ENCODE peak calls at places on chromosomes 12 and 14, in ten cellular contexts. One of them, this sample, is unnamed.

GRCh38 chr12:108337235-108338223 is 1.6 kb downstream of the CMKLR1 start:
- DNase-seq in stomach: no peak
- DNase-seq in uterus: no peak
- DNase-seq in prostate gland: no peak
- DNase-seq in thoracic aorta: no peak
- DNase-seq in tibial artery: peak
- DNase-seq in heart right ventricle: no peak
- DNase-seq in pancreas: no peak
- DNase-seq in heart left ventricle: no peak
- DNase-seq in AG04450: no peak
- DNase-seq in this sample: no peak

GRCh38 chr14:35944847-35945246 is 118.7 kb downstream of the BRMS1L start:
- DNase-seq in heart right ventricle: no peak
- DNase-seq in prostate gland: no peak
- DNase-seq in thoracic aorta: no peak
- DNase-seq in uterus: no peak
- DNase-seq in tibial artery: no peak
- DNase-seq in pancreas: no peak
- DNase-seq in AG04450: no peak
- DNase-seq in heart left ventricle: no peak
- DNase-seq in stomach: no peak
- DNase-seq in this sample: no peak

GRCh38 chr12:110245278-110245868 is 35.7 kb upstream of the ATP2A2 start:
- DNase-seq in heart left ventricle: peak
- DNase-seq in thoracic aorta: no peak
- DNase-seq in uterus: no peak
- DNase-seq in stomach: peak
- DNase-seq in tibial artery: no peak
- DNase-seq in heart right ventricle: no peak
- DNase-seq in AG04450: no peak
- DNase-seq in pancreas: no peak
- DNase-seq in prostate gland: no peak
- DNase-seq in this sample: no peak

GRCh38 chr14:61280092-61280525 is 1.0 kb downstream of the TMEM30B start:
- DNase-seq in tibial artery: no peak
- DNase-seq in pancreas: peak
- DNase-seq in heart right ventricle: no peak
- DNase-seq in stomach: peak
- DNase-seq in uterus: no peak
- DNase-seq in heart left ventricle: peak
- DNase-seq in thoracic aorta: no peak
- DNase-seq in AG04450: no peak
- DNase-seq in prostate gland: peak
- DNase-seq in this sample: no peak

GRCh38 chr12:111368291-111368683 is 608 bp downstream of the PHETA1 start:
- DNase-seq in prostate gland: no peak
- DNase-seq in heart right ventricle: peak
- DNase-seq in heart left ventricle: peak
- DNase-seq in uterus: no peak
- DNase-seq in AG04450: no peak
- DNase-seq in tibial artery: peak
- DNase-seq in stomach: peak
- DNase-seq in thoracic aorta: no peak
- DNase-seq in pancreas: no peak
- DNase-seq in this sample: peak

GRCh38 chr14:93056840-93057585 is 58.7 kb downstream of the ITPK1 start:
- DNase-seq in prostate gland: no peak
- DNase-seq in stomach: no peak
- DNase-seq in tibial artery: peak
- DNase-seq in heart left ventricle: no peak
- DNase-seq in thoracic aorta: no peak
- DNase-seq in uterus: no peak
- DNase-seq in AG04450: no peak
- DNase-seq in pancreas: no peak
- DNase-seq in heart right ventricle: no peak
- DNase-seq in this sample: no peak

GRCh38 chr12:124445121-124445718 is 122.2 kb downstream of the NCOR2 start:
- DNase-seq in uterus: no peak
- DNase-seq in heart left ventricle: peak
- DNase-seq in tibial artery: no peak
- DNase-seq in thoracic aorta: no peak
- DNase-seq in prostate gland: no peak
- DNase-seq in AG04450: no peak
- DNase-seq in heart right ventricle: no peak
- DNase-seq in stomach: no peak
- DNase-seq in pancreas: no peak
- DNase-seq in this sample: no peak

GRCh38 chr12:54935235-54935951 is 49.2 kb downstream of the TESPA1 start:
- DNase-seq in stomach: no peak
- DNase-seq in prostate gland: peak
- DNase-seq in heart right ventricle: no peak
- DNase-seq in AG04450: peak
- DNase-seq in heart left ventricle: no peak
- DNase-seq in pancreas: no peak
- DNase-seq in tibial artery: no peak
- DNase-seq in uterus: no peak
- DNase-seq in thoracic aorta: no peak
- DNase-seq in this sample: no peak

GRCh38 chr14:100424504-100425453 is 101.6 kb downstream of the SLC25A47 start:
- DNase-seq in thoracic aorta: no peak
- DNase-seq in pancreas: no peak
- DNase-seq in stomach: no peak
- DNase-seq in AG04450: no peak
- DNase-seq in prostate gland: no peak
- DNase-seq in heart left ventricle: no peak
- DNase-seq in heart right ventricle: no peak
- DNase-seq in uterus: no peak
- DNase-seq in tibial artery: no peak
- DNase-seq in this sample: no peak

GRCh38 chr14:81170829-81171195 is 49.9 kb downstream of the GTF2A1 start:
- DNase-seq in prostate gland: no peak
- DNase-seq in stomach: no peak
- DNase-seq in uterus: no peak
- DNase-seq in heart left ventricle: no peak
- DNase-seq in thoracic aorta: no peak
- DNase-seq in AG04450: no peak
- DNase-seq in tibial artery: no peak
- DNase-seq in pancreas: no peak
- DNase-seq in heart right ventricle: no peak
- DNase-seq in this sample: no peak
- TF ChIP-seq CTCF in prostate gland: no peak
- TF ChIP-seq CTCF in stomach: no peak
- TF ChIP-seq CTCF in uterus: no peak
- TF ChIP-seq CTCF in heart left ventricle: no peak
- TF ChIP-seq CTCF in thoracic aorta: no peak
- TF ChIP-seq CTCF in AG04450: no peak
- TF ChIP-seq CTCF in tibial artery: no peak
- TF ChIP-seq CTCF in pancreas: no peak
- TF ChIP-seq CTCF in heart right ventricle: no peak
- TF ChIP-seq CTCF in this sample: no peak

GRCh38 chr14:53109688-53110041 is 43.5 kb downstream of the DDHD1 start:
- DNase-seq in pancreas: no peak
- DNase-seq in prostate gland: no peak
- DNase-seq in uterus: no peak
- DNase-seq in AG04450: no peak
- DNase-seq in heart right ventricle: no peak
- DNase-seq in tibial artery: no peak
- DNase-seq in heart left ventricle: no peak
- DNase-seq in stomach: no peak
- DNase-seq in thoracic aorta: no peak
- DNase-seq in this sample: no peak

GRCh38 chr14:53110103-53110502 is 43.0 kb downstream of the DDHD1 start:
- DNase-seq in pancreas: no peak
- DNase-seq in heart left ventricle: no peak
- DNase-seq in AG04450: no peak
- DNase-seq in uterus: no peak
- DNase-seq in heart right ventricle: no peak
- DNase-seq in stomach: no peak
- DNase-seq in tibial artery: no peak
- DNase-seq in prostate gland: no peak
- DNase-seq in thoracic aorta: no peak
- DNase-seq in this sample: no peak

GRCh38 chr14:53106768-53107167 is 46.4 kb downstream of the DDHD1 start:
- DNase-seq in thoracic aorta: no peak
- DNase-seq in heart left ventricle: no peak
- DNase-seq in tibial artery: no peak
- DNase-seq in pancreas: no peak
- DNase-seq in prostate gland: no peak
- DNase-seq in AG04450: no peak
- DNase-seq in heart right ventricle: no peak
- DNase-seq in uterus: no peak
- DNase-seq in stomach: no peak
- DNase-seq in this sample: no peak

GRCh38 chr14:53109028-53109687 is 44.0 kb downstream of the DDHD1 start:
- DNase-seq in pancreas: no peak
- DNase-seq in prostate gland: no peak
- DNase-seq in thoracic aorta: no peak
- DNase-seq in heart left ventricle: no peak
- DNase-seq in AG04450: no peak
- DNase-seq in uterus: no peak
- DNase-seq in tibial artery: no peak
- DNase-seq in stomach: no peak
- DNase-seq in heart right ventricle: no peak
- DNase-seq in this sample: no peak

GRCh38 chr14:53108292-53108937 is 44.7 kb downstream of the DDHD1 start:
- DNase-seq in tibial artery: no peak
- DNase-seq in prostate gland: no peak
- DNase-seq in uterus: no peak
- DNase-seq in AG04450: no peak
- DNase-seq in heart left ventricle: no peak
- DNase-seq in pancreas: no peak
- DNase-seq in thoracic aorta: no peak
- DNase-seq in heart right ventricle: no peak
- DNase-seq in stomach: no peak
- DNase-seq in this sample: no peak
- H3K4me3 ChIP-seq in tibial artery: peak
- H3K4me3 ChIP-seq in prostate gland: no peak
- H3K4me3 ChIP-seq in uterus: no peak
- H3K4me3 ChIP-seq in AG04450: no peak
- H3K4me3 ChIP-seq in heart left ventricle: peak
- H3K4me3 ChIP-seq in pancreas: no peak
- H3K4me3 ChIP-seq in thoracic aorta: peak
- H3K4me3 ChIP-seq in heart right ventricle: no peak
- H3K4me3 ChIP-seq in stomach: peak
- H3K4me3 ChIP-seq in this sample: no peak

GRCh38 chr12:94265966-94266365 is 117.6 kb downstream of the PLXNC1 start:
- DNase-seq in AG04450: no peak
- DNase-seq in heart right ventricle: no peak
- DNase-seq in prostate gland: no peak
- DNase-seq in uterus: no peak
- DNase-seq in tibial artery: no peak
- DNase-seq in pancreas: no peak
- DNase-seq in thoracic aorta: no peak
- DNase-seq in heart left ventricle: no peak
- DNase-seq in stomach: no peak
- DNase-seq in this sample: no peak

GRCh38 chr12:94267530-94267877 is 119.1 kb downstream of the PLXNC1 start:
- DNase-seq in AG04450: no peak
- DNase-seq in heart left ventricle: no peak
- DNase-seq in prostate gland: no peak
- DNase-seq in heart right ventricle: no peak
- DNase-seq in uterus: no peak
- DNase-seq in pancreas: no peak
- DNase-seq in thoracic aorta: no peak
- DNase-seq in stomach: no peak
- DNase-seq in tibial artery: no peak
- DNase-seq in this sample: no peak

GRCh38 chr12:94266796-94267529 is 118.6 kb downstream of the PLXNC1 start:
- DNase-seq in tibial artery: no peak
- DNase-seq in prostate gland: no peak
- DNase-seq in pancreas: no peak
- DNase-seq in thoracic aorta: no peak
- DNase-seq in heart left ventricle: no peak
- DNase-seq in stomach: no peak
- DNase-seq in uterus: no peak
- DNase-seq in heart right ventricle: no peak
- DNase-seq in AG04450: peak
- DNase-seq in this sample: no peak

GRCh38 chr12:94265521-94265920 is 117.1 kb downstream of the PLXNC1 start:
- DNase-seq in AG04450: no peak
- DNase-seq in pancreas: no peak
- DNase-seq in thoracic aorta: no peak
- DNase-seq in prostate gland: no peak
- DNase-seq in heart left ventricle: no peak
- DNase-seq in tibial artery: no peak
- DNase-seq in heart right ventricle: no peak
- DNase-seq in uterus: no peak
- DNase-seq in stomach: no peak
- DNase-seq in this sample: no peak

DNA sequence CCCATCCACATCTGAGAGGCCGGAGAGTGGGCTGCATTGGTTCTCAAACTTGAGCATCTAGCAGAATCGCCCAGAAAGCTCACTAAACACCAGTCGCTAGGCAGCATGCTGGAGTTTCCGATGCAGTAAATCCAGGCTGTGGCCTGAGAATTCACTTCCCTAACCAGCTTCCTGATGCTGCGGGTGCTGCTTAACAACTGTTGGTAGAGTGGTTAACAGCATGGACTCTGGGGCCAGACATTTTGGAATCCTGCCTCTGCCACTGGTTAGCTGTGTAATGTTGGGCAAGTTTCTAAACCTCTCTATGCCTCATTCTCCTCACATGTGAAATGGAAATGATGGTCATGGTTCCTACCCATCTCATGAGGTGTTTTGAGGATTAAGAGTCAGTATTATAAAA is 118.0 kb downstream of the PLXNC1 start:
- DNase-seq in tibial artery: no peak
- DNase-seq in thoracic aorta: no peak
- DNase-seq in stomach: no peak
- DNase-seq in uterus: no peak
- DNase-seq in heart left ventricle: no peak
- DNase-seq in AG04450: no peak
- DNase-seq in heart right ventricle: no peak
- DNase-seq in pancreas: no peak
- DNase-seq in prostate gland: no peak
- DNase-seq in this sample: no peak
- H3K27ac ChIP-seq in tibial artery: peak
- H3K27ac ChIP-seq in thoracic aorta: no peak
- H3K27ac ChIP-seq in stomach: no peak
- H3K27ac ChIP-seq in uterus: peak
- H3K27ac ChIP-seq in heart left ventricle: no peak
- H3K27ac ChIP-seq in AG04450: peak
- H3K27ac ChIP-seq in heart right ventricle: peak
- H3K27ac ChIP-seq in pancreas: no peak
- H3K27ac ChIP-seq in prostate gland: no peak
- H3K27ac ChIP-seq in this sample: peak

DNA sequence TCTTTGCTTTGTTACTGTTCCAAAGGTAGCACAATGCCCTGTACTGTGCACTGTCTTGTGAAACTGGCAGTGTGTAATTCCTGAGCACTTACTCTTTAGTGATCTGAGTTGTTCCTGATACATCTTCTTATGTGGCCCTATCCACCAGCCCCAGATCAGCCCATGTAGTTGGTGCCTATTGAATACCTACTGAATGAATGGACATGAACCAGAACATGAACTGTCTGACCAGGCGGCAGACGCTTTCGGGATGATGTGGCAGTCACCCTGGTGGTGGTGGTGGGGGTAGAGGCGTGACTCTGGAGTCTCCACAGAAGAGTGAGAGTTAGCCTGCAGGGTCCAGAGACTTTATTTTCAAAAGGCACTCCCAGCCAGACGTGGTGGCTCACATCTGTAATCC is 46.6 kb upstream of the PAPOLA start:
- DNase-seq in prostate gland: no peak
- DNase-seq in heart left ventricle: no peak
- DNase-seq in tibial artery: no peak
- DNase-seq in pancreas: no peak
- DNase-seq in stomach: no peak
- DNase-seq in AG04450: no peak
- DNase-seq in uterus: no peak
- DNase-seq in thoracic aorta: no peak
- DNase-seq in heart right ventricle: no peak
- DNase-seq in this sample: no peak
- TF ChIP-seq CTCF in prostate gland: no peak
- TF ChIP-seq CTCF in heart left ventricle: no peak
- TF ChIP-seq CTCF in tibial artery: no peak
- TF ChIP-seq CTCF in pancreas: no peak
- TF ChIP-seq CTCF in stomach: no peak
- TF ChIP-seq CTCF in AG04450: no peak
- TF ChIP-seq CTCF in uterus: no peak
- TF ChIP-seq CTCF in thoracic aorta: no peak
- TF ChIP-seq CTCF in heart right ventricle: no peak
- TF ChIP-seq CTCF in this sample: no peak